ENCODE peak calls at places on chromosomes 13 and 19, in eight cellular contexts. C is lung, E is mammary epithelial cell, K is astrocyte of the spinal cord, X is left lung, R is fibroblast of the aortic adventitia, H is tibial artery, V is WTC11. S is an unnamed sample.

GRCh38 chr13:60164490-60164889 is 762 bp upstream of the DIAPH3 start:
- DNase-seq in H (no peak), V (no peak), R (peak), C (no peak), X (no peak), E (no peak), K (no peak), S (no peak)

GRCh38 chr19:17420267-17420924 is 549 bp downstream of the MVB12A start:
- DNase-seq in K (peak), R (peak), C (no peak), E (peak), V (peak), H (peak), X (peak), S (no peak)

GRCh38 chr13:44894001-44894770 is 95.1 kb downstream of the NUFIP1 start:
- DNase-seq in K (no peak), H (no peak), R (no peak), C (no peak), E (no peak), X (no peak), V (no peak), S (no peak)

GRCh38 chr19:58379276-58379675 is 1.6 kb downstream of the ZNF837 start:
- DNase-seq in E (no peak), R (no peak), X (peak), K (no peak), C (no peak), V (no peak), H (no peak), S (no peak)

GRCh38 chr13:24900507-24900906 is 136.5 kb downstream of the RNF17 start:
- DNase-seq in E (no peak), H (no peak), R (no peak), C (no peak), K (no peak), V (no peak), X (no peak), S (no peak)

GRCh38 chr13:46810440-46810839 is 13.5 kb upstream of the ESD start:
- DNase-seq in V (no peak), C (no peak), E (no peak), K (no peak), R (no peak), X (no peak), H (no peak), S (no peak)

GRCh38 chr13:98476106-98476505 is 100.8 kb downstream of the STK24 start:
- DNase-seq in V (peak), C (no peak), E (no peak), R (no peak), K (peak), H (no peak), X (no peak), S (no peak)

GRCh38 chr13:52010890-52011689 is at the start of gene ATP7B:
- DNase-seq in X (peak), E (no peak), R (no peak), C (no peak), V (peak), K (peak), H (no peak), S (no peak)

GRCh38 chr13:41178040-41178439 is 16.3 kb downstream of the KBTBD7 start:
- DNase-seq in R (peak), E (peak), K (peak), C (no peak), H (no peak), V (no peak), X (no peak), S (no peak)

GRCh38 chr13:27043013-27043412 is 128.6 kb downstream of the USP12 start:
- DNase-seq in V (no peak), R (peak), K (peak), C (peak), X (no peak), E (peak), H (no peak), S (peak)

GRCh38 chr13:31328549-31329229 is 128.9 kb downstream of the B3GLCT start:
- DNase-seq in R (peak), H (no peak), E (no peak), X (no peak), C (no peak), K (peak), V (no peak), S (no peak)

GRCh38 chr19:32234663-32235217 is 110.7 kb upstream of the ZNF507 start:
- DNase-seq in X (no peak), E (no peak), V (no peak), K (no peak), C (no peak), R (no peak), H (no peak), S (no peak)

GRCh38 chr13:62251734-62252133 is 836.1 kb upstream of the PCDH20 start:
- DNase-seq in H (no peak), V (no peak), X (no peak), K (no peak), E (no peak), C (no peak), R (no peak), S (no peak)

GRCh38 chr19:35518313-35518712 is 4.9 kb upstream of the DMKN start:
- DNase-seq in V (no peak), K (peak), R (peak), E (peak), X (no peak), H (no peak), C (no peak), S (no peak)

GRCh38 chr19:54429176-54429495 is 13.9 kb downstream of the TTYH1 start:
- DNase-seq in K (no peak), R (no peak), E (no peak), V (no peak), X (no peak), C (no peak), H (no peak), S (no peak)

GRCh38 chr13:24997367-24997967 is 98.5 kb upstream of the PABPC3 start:
- DNase-seq in X (no peak), C (no peak), R (peak), K (peak), E (no peak), V (no peak), H (no peak), S (no peak)

GRCh38 chr13:89695343-89696257 is 1651.9 kb upstream of the MIR17HG start:
- DNase-seq in X (no peak), K (peak), E (peak), V (peak), C (peak), H (no peak), R (peak), S (no peak)

GRCh38 chr19:12513531-12514061 is 29.0 kb upstream of the ZNF709 start:
- DNase-seq in V (peak), X (peak), R (no peak), E (no peak), K (no peak), C (peak), H (no peak), S (no peak)

GRCh38 chr19:40055832-40056504 is at the start of gene ZNF780B:
- DNase-seq in C (peak), R (peak), V (peak), K (peak), H (peak), E (peak), X (peak), S (no peak)

GRCh38 chr19:40768936-40769335 is 6.4 kb upstream of the MIA start:
- DNase-seq in V (no peak), H (no peak), R (no peak), K (no peak), C (no peak), X (no peak), E (no peak), S (no peak)

GRCh38 chr19:6234527-6234926 is 45.2 kb downstream of the MLLT1 start:
- DNase-seq in H (no peak), X (no peak), R (no peak), K (no peak), C (no peak), V (no peak), E (no peak), S (no peak)

GRCh38 chr19:14090509-14091085 is at the start of gene SAMD1:
- DNase-seq in C (peak), R (peak), X (peak), K (peak), E (peak), H (peak), V (peak), S (peak)

GRCh38 chr13:114077938-114078335 is 54.5 kb downstream of the RASA3 start:
- DNase-seq in X (no peak), H (peak), V (no peak), E (no peak), C (no peak), K (peak), R (peak), S (no peak)

GRCh38 chr13:106534844-106535551 is 464 bp downstream of the EFNB2 start:
- DNase-seq in K (peak), R (peak), H (no peak), V (peak), C (no peak), X (peak), E (peak), S (no peak)

GRCh38 chr13:19864018-19864338 is 529 bp upstream of the ZMYM5 start:
- DNase-seq in X (no peak), R (peak), H (peak), C (peak), K (peak), E (no peak), V (peak), S (peak)

GRCh38 chr19:11587973-11588631 is 9.2 kb upstream of the ZNF627 start:
- DNase-seq in X (no peak), H (no peak), K (no peak), R (no peak), V (no peak), E (no peak), C (no peak), S (no peak)

GRCh38 chr13:110233181-110233641 is 73.7 kb downstream of the COL4A1 start:
- DNase-seq in R (peak), X (no peak), E (no peak), C (no peak), K (peak), H (peak), V (no peak), S (peak)

GRCh38 chr13:38821753-38822551 is 135.1 kb downstream of the FREM2 start:
- DNase-seq in C (no peak), R (no peak), K (no peak), E (peak), H (no peak), X (no peak), V (no peak), S (no peak)

GRCh38 chr13:20969182-20969581 is 66.6 kb upstream of the XPO4 start:
- DNase-seq in K (peak), E (peak), V (no peak), C (no peak), R (peak), H (no peak), X (no peak), S (no peak)

GRCh38 chr19:11106477-11106876 is 17.2 kb downstream of the LDLR start:
- DNase-seq in R (no peak), H (no peak), V (no peak), K (no peak), C (no peak), E (no peak), X (no peak), S (no peak)

GRCh38 chr13:22915442-22916082 is 265.2 kb upstream of the SGCG start:
- DNase-seq in E (peak), R (peak), K (peak), V (peak), X (peak), H (no peak), C (peak), S (no peak)

GRCh38 chr13:50450279-50450678 is 393.2 kb downstream of the DLEU7 start:
- DNase-seq in C (no peak), E (no peak), X (no peak), V (no peak), R (no peak), K (no peak), H (no peak), S (no peak)

DNA sequence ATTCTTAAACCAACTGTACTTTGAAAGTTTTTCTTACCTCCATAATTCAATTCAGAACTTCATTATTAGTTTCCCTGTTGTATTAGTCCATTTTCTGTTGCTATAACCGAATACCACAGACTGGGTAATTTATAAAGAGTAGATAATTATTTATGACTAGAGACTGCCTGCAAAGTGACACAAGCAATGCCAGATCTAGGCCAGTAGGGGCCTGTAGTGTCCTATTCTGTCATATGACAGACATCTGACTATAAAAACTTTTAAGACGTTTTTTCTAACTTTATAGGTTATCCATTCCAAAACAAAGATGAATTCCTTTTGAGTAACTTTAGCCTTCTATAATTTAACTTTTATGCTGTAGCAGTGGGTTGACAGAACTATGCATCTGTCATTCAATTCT is 2783.8 kb downstream of the PCDH9 start:
- DNase-seq in C (no peak), H (no peak), R (no peak), X (no peak), E (no peak), K (no peak), V (no peak), S (no peak)
- TF ChIP-seq CTCF in C (no peak), H (peak), R (no peak), X (no peak), E (peak), K (peak), V (peak), S (peak)

GRCh38 chr19:9791552-9792181 is 23.1 kb upstream of the ZNF846 start:
- DNase-seq in H (peak), C (peak), K (peak), V (peak), X (peak), R (peak), E (peak), S (peak)

GRCh38 chr19:9789066-9789465 is 20.5 kb upstream of the ZNF846 start:
- DNase-seq in H (no peak), X (no peak), V (peak), K (no peak), C (no peak), R (no peak), E (no peak), S (no peak)

GRCh38 chr19:9796113-9796773 is 22.6 kb downstream of the FBXL12 start:
- DNase-seq in C (peak), H (peak), V (peak), X (no peak), R (peak), E (peak), K (peak), S (peak)

GRCh38 chr19:9793051-9793591 is 24.6 kb upstream of the ZNF846 start:
- DNase-seq in X (peak), C (no peak), V (no peak), R (peak), K (peak), E (peak), H (no peak), S (no peak)

DNA sequence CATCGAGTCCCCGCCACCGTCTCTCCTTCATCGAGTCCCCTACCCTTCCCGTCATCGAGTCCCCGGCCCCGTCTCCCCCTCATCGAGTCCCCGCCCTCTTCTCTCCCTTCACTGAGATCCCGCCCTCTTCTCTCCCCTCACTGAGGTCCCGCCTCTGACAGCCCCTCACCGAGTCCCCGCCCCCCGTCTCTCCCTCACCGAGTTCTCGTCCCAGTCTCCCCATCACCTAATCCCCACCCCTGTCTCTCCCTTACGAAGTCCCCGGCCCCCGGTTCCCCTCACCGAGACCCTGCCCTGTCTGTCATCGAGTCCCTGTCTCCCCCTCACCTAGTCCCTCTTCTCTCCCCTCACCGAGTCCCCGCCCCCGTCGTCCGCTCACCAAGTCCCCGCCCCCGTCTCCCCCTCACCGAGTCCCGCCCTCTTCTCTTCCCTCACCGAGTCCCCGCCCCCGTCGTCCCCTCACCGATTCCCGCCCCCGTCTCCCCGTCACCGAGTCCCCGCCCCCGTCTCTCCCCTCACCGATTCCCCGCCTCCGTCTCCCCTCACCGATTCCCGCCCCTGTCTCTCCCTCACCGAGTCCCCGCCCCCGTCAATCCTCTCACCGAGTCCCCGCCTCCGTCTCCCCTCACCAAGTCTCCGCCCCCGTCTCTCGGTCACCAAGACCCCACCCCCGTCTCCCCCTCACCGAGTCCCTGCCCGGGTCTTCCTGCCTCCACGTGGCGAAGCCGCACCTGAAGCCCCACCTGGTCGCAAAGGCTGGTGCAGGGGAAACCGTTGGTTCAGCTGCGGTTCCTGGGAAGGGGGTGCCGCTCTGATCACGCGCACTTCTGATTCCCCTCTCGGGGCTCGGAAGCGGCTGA is 23.9 kb upstream of the ZNF846 start:
- DNase-seq in K (peak), X (peak), C (peak), R (peak), V (peak), E (peak), H (peak), S (peak)
- TF ChIP-seq CTCF in K (no peak), X (no peak), C (no peak), R (no peak), V (no peak), E (peak), H (no peak), S (no peak)

GRCh38 chr19:55913643-55914268 is 18.4 kb downstream of the NLRP13 start:
- DNase-seq in X (no peak), C (no peak), K (no peak), V (no peak), R (no peak), H (no peak), E (no peak), S (peak)
- TF ChIP-seq CTCF in X (no peak), C (no peak), K (no peak), V (no peak), R (no peak), H (no peak), E (no peak), S (no peak)

DNA sequence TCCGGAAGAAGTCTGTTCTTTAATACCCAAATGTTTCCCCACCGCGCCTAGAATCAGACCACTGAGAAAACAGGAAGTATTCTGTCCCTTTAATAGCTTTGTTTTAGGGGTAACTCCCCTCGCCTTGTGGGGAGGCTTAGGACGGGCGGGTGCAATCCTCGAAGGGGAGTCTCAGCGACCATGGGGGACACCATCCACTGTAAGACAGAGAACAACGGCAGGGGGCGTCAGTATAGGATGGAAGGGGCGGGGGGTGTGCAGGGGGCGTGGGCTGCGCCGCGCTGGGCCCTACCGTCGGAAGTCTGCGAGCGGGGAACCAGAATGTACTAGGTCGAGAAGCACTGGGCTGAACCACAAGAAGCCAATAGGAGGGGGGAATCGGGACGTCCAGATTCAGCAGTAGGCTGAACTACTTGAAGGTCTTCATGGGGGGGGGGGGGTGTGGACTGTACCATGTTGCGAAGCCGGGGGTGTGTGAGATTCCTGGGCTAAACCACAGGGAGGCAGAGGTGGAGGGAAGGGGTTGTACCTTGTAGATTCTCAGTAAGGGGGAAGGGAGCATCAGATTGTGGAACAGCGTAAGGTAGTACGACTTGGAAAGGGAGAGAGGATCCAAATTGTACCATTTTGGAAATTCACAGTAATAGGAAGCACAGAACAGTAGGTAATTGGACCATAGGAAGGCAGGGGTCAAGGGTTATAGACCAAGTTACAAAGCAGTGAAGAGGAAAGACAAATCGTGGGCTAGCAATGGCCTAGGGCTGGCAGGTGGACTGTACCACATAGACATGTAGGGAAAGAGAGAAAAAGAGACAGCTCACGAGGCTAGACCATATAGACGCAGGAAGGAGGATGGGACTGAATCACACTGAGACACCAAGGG is 1.0 kb upstream of the DBP start:
- DNase-seq in K (peak), E (peak), X (no peak), R (peak), H (peak), V (peak), C (peak), S (peak)
- TF ChIP-seq CTCF in K (peak), E (peak), X (no peak), R (no peak), H (no peak), V (no peak), C (no peak), S (peak)

GRCh38 chr13:101785858-101786257 is 333.4 kb downstream of the ITGBL1 start:
- DNase-seq in V (peak), C (no peak), R (no peak), X (no peak), H (no peak), K (peak), E (peak), S (no peak)
- TF ChIP-seq CTCF in V (no peak), C (no peak), R (no peak), X (no peak), H (no peak), K (peak), E (peak), S (peak)